ENCODE peak calls at places on chromosomes 13 and 19, in nine cellular contexts. B is transverse colon; Z is GM23338; Y is IMR-90; G is right atrium auricular region; R is H9; K is heart left ventricle; M is prostate gland; W is naive thymus-derived CD4-positive, alpha-beta T cell. T is an unnamed sample.

GRCh38 chr13:114124921-114125320 is 7.5 kb downstream of the RASA3 start:
- DNase-seq in Z (no peak), Y (peak; percentile 95), G (no peak), B (no peak), K (no peak), R (no peak), W (peak; percentile 85), M (no peak), T (no peak)

GRCh38 chr13:72504026-72504925 is 223.2 kb downstream of the MZT1 start:
- DNase-seq in Z (no peak), B (no peak), G (no peak), M (no peak), K (no peak), R (no peak), Y (no peak), W (no peak), T (no peak)

GRCh38 chr13:36959438-36960116 is 39.5 kb upstream of the SMAD9 start:
- DNase-seq in R (no peak), G (no peak), Y (no peak), W (no peak), B (no peak), M (no peak), Z (no peak), K (no peak), T (no peak)

GRCh38 chr13:73131247-73131646 is 72.4 kb downstream of the KLF5 start:
- DNase-seq in G (no peak), Y (no peak), K (no peak), Z (no peak), R (no peak), M (no peak), W (no peak), B (no peak), T (no peak)

GRCh38 chr19:12293771-12294307 is 844 bp downstream of the ZNF44 start:
- DNase-seq in M (peak; percentile 55), B (peak; percentile 92), Y (peak; percentile 46), K (peak; percentile 53), R (peak; percentile 74), W (peak; percentile 18), G (peak; percentile 83), Z (peak; percentile 85), T (no peak)

GRCh38 chr13:50580684-50581305 is 262.7 kb downstream of the DLEU7 start:
- DNase-seq in K (no peak), Y (peak; percentile 80), R (no peak), Z (no peak), M (no peak), G (no peak), W (no peak), B (no peak), T (no peak)

GRCh38 chr19:54105796-54106195 is 3.1 kb downstream of the NDUFA3 start:
- DNase-seq in Y (no peak), Z (no peak), W (no peak), B (no peak), M (no peak), G (no peak), K (no peak), R (no peak), T (no peak)

GRCh38 chr13:49086711-49087110 is 111.0 kb downstream of the FNDC3A start:
- DNase-seq in M (no peak), Y (peak; percentile 76), B (no peak), W (no peak), K (no peak), Z (no peak), G (no peak), R (no peak), T (no peak)

GRCh38 chr19:4474504-4475136 is 2.5 kb downstream of the HDGFL2 start:
- DNase-seq in G (no peak), K (no peak), M (no peak), W (no peak), Z (peak; percentile 95), B (no peak), R (peak; percentile 90), Y (peak; percentile 68), T (no peak)

DNA sequence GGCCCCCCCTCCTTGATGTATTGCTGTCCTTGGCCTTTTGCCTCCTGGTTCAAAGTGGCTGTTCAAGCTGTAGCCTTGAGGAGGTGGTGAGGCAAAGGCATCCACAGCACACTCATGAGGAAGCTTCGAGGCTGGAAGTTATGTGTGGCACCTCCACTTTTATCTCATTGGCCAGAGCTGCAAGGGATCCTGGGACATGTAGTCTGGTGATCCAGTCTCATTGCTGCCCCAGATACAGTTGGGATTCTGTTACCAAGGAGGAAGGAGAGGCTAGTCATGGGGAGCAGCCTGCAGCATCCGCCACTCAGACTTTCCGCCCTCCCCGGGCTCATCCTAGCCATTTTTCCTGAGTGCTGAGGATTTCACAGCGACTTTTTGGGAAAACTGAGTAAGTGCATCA is 74.4 kb downstream of the DPF1 start:
- DNase-seq in Y (peak; percentile 22), K (no peak), B (no peak), R (no peak), Z (peak; percentile 44), M (no peak), G (no peak), W (no peak), T (no peak)
- H3K27ac ChIP-seq in Y (no peak overlapping the region), K (no peak overlapping the region), B (no peak overlapping the region), R (no peak overlapping the region), Z (no peak overlapping the region), M (no peak overlapping the region), G (no peak overlapping the region), W (no peak overlapping the region), T (no peak overlapping the region)

DNA sequence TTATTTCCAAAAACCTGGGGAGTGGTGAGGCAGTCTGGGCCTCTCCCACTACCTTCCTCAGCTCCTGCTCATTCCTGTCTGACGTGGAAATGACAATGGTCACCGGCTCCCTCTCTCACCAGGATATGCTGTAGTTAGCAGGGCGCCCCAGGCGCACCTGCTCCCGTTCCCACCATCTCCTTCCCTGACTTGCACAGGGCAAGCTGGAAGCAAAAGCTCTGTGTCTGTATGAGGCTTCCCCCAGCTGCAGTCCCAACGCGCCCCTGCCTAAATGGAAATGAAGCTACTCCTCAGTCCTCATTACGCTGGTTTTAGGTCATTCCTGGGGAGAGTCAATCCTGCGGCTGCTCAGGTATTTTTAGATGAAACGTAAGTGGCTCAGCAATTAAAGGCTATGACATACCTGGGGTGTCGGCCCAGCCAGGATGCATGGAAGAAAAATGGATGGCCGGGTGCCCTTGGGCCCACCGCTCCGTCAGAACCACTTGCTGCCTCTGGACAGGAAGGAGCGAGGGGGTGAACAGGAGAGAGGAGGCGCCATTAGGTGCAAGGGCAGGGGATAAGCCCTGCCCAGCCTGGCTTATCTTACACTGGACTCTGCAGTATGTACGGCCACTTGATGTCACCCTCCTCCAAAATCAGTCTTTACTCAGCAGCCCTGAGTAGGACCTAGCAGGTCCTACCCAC is 32.4 kb downstream of the DHRS12 start:
- DNase-seq in W (no peak), R (no peak), G (peak; percentile 53), Z (no peak), Y (no peak), K (no peak), M (no peak), B (no peak), T (no peak)
- H3K27ac ChIP-seq in W (no peak overlapping the region), R (no peak overlapping the region), G (peak overlapping the region; percentile 83), Z (no peak overlapping the region), Y (no peak overlapping the region), K (no peak overlapping the region), M (no peak overlapping the region), B (no peak overlapping the region), T (peak overlapping the region; percentile 84)

DNA sequence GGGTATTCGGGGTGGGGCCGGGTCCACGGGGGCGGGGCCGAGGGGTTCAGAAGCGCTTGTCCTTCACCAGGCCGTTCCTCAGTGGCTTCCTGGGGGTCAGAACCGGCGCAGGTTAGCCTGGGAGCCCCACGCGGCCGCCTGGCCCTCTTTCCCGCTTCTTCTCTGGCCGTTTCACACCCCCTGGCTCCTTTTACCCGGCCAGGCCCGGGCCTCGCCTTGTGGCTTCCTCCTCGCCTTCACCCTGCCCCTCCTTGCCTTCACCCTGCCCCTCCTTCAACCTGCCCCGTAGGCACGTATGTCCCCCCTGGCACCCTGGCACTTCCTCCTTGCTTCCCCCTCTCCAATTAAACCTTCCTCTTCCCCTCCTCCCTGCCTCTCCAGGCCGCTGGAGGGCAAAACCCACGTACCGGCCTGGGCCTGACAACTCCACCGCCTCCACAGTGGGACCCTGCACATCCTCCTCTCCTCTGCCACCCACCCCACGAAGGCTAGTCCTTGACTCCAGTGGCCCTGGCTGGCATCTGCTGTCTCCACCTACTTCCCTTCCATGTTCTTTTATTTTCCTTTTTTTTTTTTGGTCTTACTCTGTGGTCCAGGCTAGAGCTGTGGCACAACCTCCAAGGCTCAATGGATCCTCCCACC is 25.3 kb downstream of the CERS1 start:
- DNase-seq in W (no peak), M (no peak), B (no peak), G (no peak), R (no peak), Z (no peak), Y (no peak), K (no peak), T (no peak)
- H3K27ac ChIP-seq in W (no peak overlapping the region), M (no peak overlapping the region), B (no peak overlapping the region), G (no peak overlapping the region), R (no peak overlapping the region), Z (no peak overlapping the region), Y (no peak overlapping the region), K (no peak overlapping the region), T (no peak overlapping the region)

GRCh38 chr13:102772042-102772425 is 1.6 kb downstream of the TEX30 start:
- DNase-seq in K (no peak), G (no peak), R (no peak), Y (no peak), B (no peak), M (no peak), Z (no peak), W (no peak), T (no peak)

GRCh38 chr13:102773441-102774209 is at the start of gene TEX30:
- DNase-seq in Y (peak; percentile 76), B (peak; percentile 86), M (peak; percentile 66), K (peak; percentile 85), R (peak; percentile 85), W (peak; percentile 89), Z (peak; percentile 82), G (peak; percentile 78), T (peak; percentile 27)

GRCh38 chr13:102777716-102778115 is 4.1 kb upstream of the TEX30 start:
- DNase-seq in B (no peak), G (no peak), K (no peak), M (no peak), Y (no peak), W (no peak), Z (no peak), R (no peak), T (no peak)

GRCh38 chr13:102774210-102774560 is 599 bp upstream of the TEX30 start:
- DNase-seq in G (no peak), K (peak; percentile 11), R (no peak), Z (no peak), W (no peak), Y (no peak), M (no peak), B (no peak), T (no peak)

DNA sequence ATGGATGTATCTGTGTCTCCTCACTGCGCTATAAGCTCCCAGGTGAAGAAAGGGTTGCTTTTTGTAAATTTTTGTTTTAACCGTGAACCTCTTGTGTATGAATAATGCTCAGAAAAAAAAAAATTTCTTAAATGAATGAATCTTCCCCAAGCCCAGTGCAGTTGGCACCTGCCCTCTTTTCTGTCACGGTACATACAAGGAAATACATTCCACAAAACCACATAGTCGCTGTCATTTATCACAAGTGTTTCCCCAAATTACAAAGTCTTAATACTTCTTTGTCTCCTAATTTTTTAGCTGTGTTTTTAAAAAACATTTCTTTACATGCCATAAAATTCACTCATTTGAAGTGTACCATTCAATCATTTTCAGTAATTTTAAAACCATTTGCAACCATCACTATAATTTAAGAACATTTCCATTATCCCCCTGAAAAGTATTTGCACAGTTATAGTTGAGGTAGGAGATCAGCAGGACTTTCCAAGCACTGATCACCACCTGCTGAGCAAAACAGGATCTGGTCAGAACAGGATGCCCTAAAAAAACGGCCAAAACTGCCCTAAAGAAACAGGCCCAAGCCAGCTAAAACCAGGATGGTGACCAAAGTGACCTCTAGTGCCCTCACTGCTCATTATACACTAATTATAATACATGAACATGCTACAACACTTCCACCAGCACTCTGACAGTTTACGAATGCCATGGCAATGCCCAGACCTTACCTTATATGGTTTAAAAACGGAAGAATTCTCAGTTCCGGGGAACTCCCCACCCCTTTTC is 1.2 kb upstream of the TEX30 start:
- DNase-seq in M (no peak), W (no peak), G (no peak), K (no peak), B (no peak), Y (no peak), R (no peak), Z (peak; percentile 17), T (no peak)
- H3K27ac ChIP-seq in M (no peak overlapping the region), W (no peak overlapping the region), G (no peak overlapping the region), K (no peak overlapping the region), B (no peak overlapping the region), Y (no peak overlapping the region), R (no peak overlapping the region), Z (no peak overlapping the region), T (no peak overlapping the region)

T was measured in thoracic aorta.